ENCODE peak calls at places on chromosomes 13 and 19, in ten cellular contexts. One of them, this sample, is unnamed.

GRCh38 chr19:2888739-2889224 is 11.9 kb upstream of the ZNF57 start:
- DNase-seq in astrocyte: no peak
- DNase-seq in foreskin keratinocyte: peak
- DNase-seq in NCI-H774: no peak
- DNase-seq in stimulated activated CD8-positive, alpha-beta memory T cell treated with anti-CD3 and anti-CD28 coated beads, Interleukin-4, amount 100 ng/mL, for 48 hours: peak
- DNase-seq in astrocyte of the spinal cord: no peak
- DNase-seq in EH: no peak
- DNase-seq in lung: no peak
- DNase-seq in body of pancreas: peak
- DNase-seq in NCI-H1105 treated with DMSO at 0.1 percent for 48 hours: no peak
- DNase-seq in this sample: peak

GRCh38 chr19:50870417-50871089 is 2.7 kb upstream of the KLK2 start:
- DNase-seq in astrocyte: no peak
- DNase-seq in foreskin keratinocyte: no peak
- DNase-seq in NCI-H774: peak
- DNase-seq in stimulated activated CD8-positive, alpha-beta memory T cell treated with anti-CD3 and anti-CD28 coated beads, Interleukin-4, amount 100 ng/mL, for 48 hours: peak
- DNase-seq in astrocyte of the spinal cord: no peak
- DNase-seq in EH: no peak
- DNase-seq in lung: no peak
- DNase-seq in body of pancreas: peak
- DNase-seq in NCI-H1105 treated with DMSO at 0.1 percent for 48 hours: no peak
- DNase-seq in this sample: no peak

GRCh38 chr19:50486823-50487515 is 10.3 kb upstream of the GARIN5A start:
- DNase-seq in astrocyte: no peak
- DNase-seq in foreskin keratinocyte: peak
- DNase-seq in NCI-H774: no peak
- DNase-seq in stimulated activated CD8-positive, alpha-beta memory T cell treated with anti-CD3 and anti-CD28 coated beads, Interleukin-4, amount 100 ng/mL, for 48 hours: peak
- DNase-seq in astrocyte of the spinal cord: peak
- DNase-seq in EH: no peak
- DNase-seq in lung: no peak
- DNase-seq in body of pancreas: no peak
- DNase-seq in NCI-H1105 treated with DMSO at 0.1 percent for 48 hours: no peak
- DNase-seq in this sample: peak

GRCh38 chr13:94195715-94196114 is 283.8 kb downstream of the DCT start:
- DNase-seq in astrocyte: peak
- DNase-seq in foreskin keratinocyte: peak
- DNase-seq in NCI-H774: no peak
- DNase-seq in stimulated activated CD8-positive, alpha-beta memory T cell treated with anti-CD3 and anti-CD28 coated beads, Interleukin-4, amount 100 ng/mL, for 48 hours: no peak
- DNase-seq in astrocyte of the spinal cord: peak
- DNase-seq in EH: peak
- DNase-seq in lung: no peak
- DNase-seq in body of pancreas: peak
- DNase-seq in NCI-H1105 treated with DMSO at 0.1 percent for 48 hours: no peak
- DNase-seq in this sample: no peak

GRCh38 chr19:46193678-46194077 is 35.9 kb upstream of the IGFL1 start:
- DNase-seq in astrocyte: no peak
- DNase-seq in foreskin keratinocyte: no peak
- DNase-seq in NCI-H774: no peak
- DNase-seq in stimulated activated CD8-positive, alpha-beta memory T cell treated with anti-CD3 and anti-CD28 coated beads, Interleukin-4, amount 100 ng/mL, for 48 hours: no peak
- DNase-seq in astrocyte of the spinal cord: no peak
- DNase-seq in EH: no peak
- DNase-seq in lung: no peak
- DNase-seq in body of pancreas: no peak
- DNase-seq in NCI-H1105 treated with DMSO at 0.1 percent for 48 hours: no peak
- DNase-seq in this sample: no peak

GRCh38 chr19:4284176-4284958 is 5.3 kb downstream of the SHD start:
- DNase-seq in astrocyte: no peak
- DNase-seq in foreskin keratinocyte: peak
- DNase-seq in NCI-H774: no peak
- DNase-seq in stimulated activated CD8-positive, alpha-beta memory T cell treated with anti-CD3 and anti-CD28 coated beads, Interleukin-4, amount 100 ng/mL, for 48 hours: peak
- DNase-seq in astrocyte of the spinal cord: no peak
- DNase-seq in EH: peak
- DNase-seq in lung: no peak
- DNase-seq in body of pancreas: no peak
- DNase-seq in NCI-H1105 treated with DMSO at 0.1 percent for 48 hours: no peak
- DNase-seq in this sample: no peak

GRCh38 chr13:73035660-73036059 is 23.1 kb upstream of the KLF5 start:
- DNase-seq in astrocyte: no peak
- DNase-seq in foreskin keratinocyte: no peak
- DNase-seq in NCI-H774: no peak
- DNase-seq in stimulated activated CD8-positive, alpha-beta memory T cell treated with anti-CD3 and anti-CD28 coated beads, Interleukin-4, amount 100 ng/mL, for 48 hours: no peak
- DNase-seq in astrocyte of the spinal cord: no peak
- DNase-seq in EH: peak
- DNase-seq in lung: no peak
- DNase-seq in body of pancreas: no peak
- DNase-seq in NCI-H1105 treated with DMSO at 0.1 percent for 48 hours: no peak
- DNase-seq in this sample: no peak

GRCh38 chr13:42333613-42334328 is 61.8 kb downstream of the AKAP11 start:
- DNase-seq in astrocyte: peak
- DNase-seq in foreskin keratinocyte: peak
- DNase-seq in NCI-H774: no peak
- DNase-seq in stimulated activated CD8-positive, alpha-beta memory T cell treated with anti-CD3 and anti-CD28 coated beads, Interleukin-4, amount 100 ng/mL, for 48 hours: no peak
- DNase-seq in astrocyte of the spinal cord: peak
- DNase-seq in EH: peak
- DNase-seq in lung: no peak
- DNase-seq in body of pancreas: no peak
- DNase-seq in NCI-H1105 treated with DMSO at 0.1 percent for 48 hours: no peak
- DNase-seq in this sample: no peak

GRCh38 chr19:7177926-7178325 is 108.4 kb downstream of the ZNF557 start:
- DNase-seq in astrocyte: peak
- DNase-seq in foreskin keratinocyte: no peak
- DNase-seq in NCI-H774: no peak
- DNase-seq in stimulated activated CD8-positive, alpha-beta memory T cell treated with anti-CD3 and anti-CD28 coated beads, Interleukin-4, amount 100 ng/mL, for 48 hours: no peak
- DNase-seq in astrocyte of the spinal cord: no peak
- DNase-seq in EH: peak
- DNase-seq in lung: no peak
- DNase-seq in body of pancreas: no peak
- DNase-seq in NCI-H1105 treated with DMSO at 0.1 percent for 48 hours: no peak
- DNase-seq in this sample: no peak

GRCh38 chr13:105908581-105908980 is 626.9 kb downstream of the EFNB2 start:
- DNase-seq in astrocyte: peak
- DNase-seq in foreskin keratinocyte: no peak
- DNase-seq in NCI-H774: no peak
- DNase-seq in stimulated activated CD8-positive, alpha-beta memory T cell treated with anti-CD3 and anti-CD28 coated beads, Interleukin-4, amount 100 ng/mL, for 48 hours: no peak
- DNase-seq in astrocyte of the spinal cord: peak
- DNase-seq in EH: peak
- DNase-seq in lung: no peak
- DNase-seq in body of pancreas: no peak
- DNase-seq in NCI-H1105 treated with DMSO at 0.1 percent for 48 hours: no peak
- DNase-seq in this sample: no peak

GRCh38 chr13:104769520-104769919 is 1703.3 kb upstream of the SLC10A2 start:
- DNase-seq in astrocyte: no peak
- DNase-seq in foreskin keratinocyte: no peak
- DNase-seq in NCI-H774: no peak
- DNase-seq in stimulated activated CD8-positive, alpha-beta memory T cell treated with anti-CD3 and anti-CD28 coated beads, Interleukin-4, amount 100 ng/mL, for 48 hours: no peak
- DNase-seq in astrocyte of the spinal cord: no peak
- DNase-seq in EH: no peak
- DNase-seq in lung: no peak
- DNase-seq in body of pancreas: no peak
- DNase-seq in NCI-H1105 treated with DMSO at 0.1 percent for 48 hours: no peak
- DNase-seq in this sample: no peak

GRCh38 chr13:35865341-35866240 is 265.6 kb downstream of the DCLK1 start:
- DNase-seq in astrocyte: no peak
- DNase-seq in foreskin keratinocyte: peak
- DNase-seq in NCI-H774: no peak
- DNase-seq in stimulated activated CD8-positive, alpha-beta memory T cell treated with anti-CD3 and anti-CD28 coated beads, Interleukin-4, amount 100 ng/mL, for 48 hours: no peak
- DNase-seq in astrocyte of the spinal cord: no peak
- DNase-seq in EH: no peak
- DNase-seq in lung: no peak
- DNase-seq in body of pancreas: no peak
- DNase-seq in NCI-H1105 treated with DMSO at 0.1 percent for 48 hours: no peak
- DNase-seq in this sample: no peak

GRCh38 chr19:36379510-36379819 is 464 bp upstream of the ZFP14 start:
- DNase-seq in astrocyte: no peak
- DNase-seq in foreskin keratinocyte: no peak
- DNase-seq in NCI-H774: no peak
- DNase-seq in stimulated activated CD8-positive, alpha-beta memory T cell treated with anti-CD3 and anti-CD28 coated beads, Interleukin-4, amount 100 ng/mL, for 48 hours: no peak
- DNase-seq in astrocyte of the spinal cord: no peak
- DNase-seq in EH: no peak
- DNase-seq in lung: no peak
- DNase-seq in body of pancreas: no peak
- DNase-seq in NCI-H1105 treated with DMSO at 0.1 percent for 48 hours: no peak
- DNase-seq in this sample: no peak

GRCh38 chr19:3556978-3557460 is 367 bp downstream of the MFSD12 start:
- DNase-seq in astrocyte: peak
- DNase-seq in foreskin keratinocyte: no peak
- DNase-seq in NCI-H774: no peak
- DNase-seq in stimulated activated CD8-positive, alpha-beta memory T cell treated with anti-CD3 and anti-CD28 coated beads, Interleukin-4, amount 100 ng/mL, for 48 hours: peak
- DNase-seq in astrocyte of the spinal cord: no peak
- DNase-seq in EH: peak
- DNase-seq in lung: no peak
- DNase-seq in body of pancreas: peak
- DNase-seq in NCI-H1105 treated with DMSO at 0.1 percent for 48 hours: no peak
- DNase-seq in this sample: peak

GRCh38 chr19:5799247-5800241 is 5.3 kb upstream of the NRTN start:
- DNase-seq in astrocyte: no peak
- DNase-seq in foreskin keratinocyte: no peak
- DNase-seq in NCI-H774: no peak
- DNase-seq in stimulated activated CD8-positive, alpha-beta memory T cell treated with anti-CD3 and anti-CD28 coated beads, Interleukin-4, amount 100 ng/mL, for 48 hours: no peak
- DNase-seq in astrocyte of the spinal cord: no peak
- DNase-seq in EH: no peak
- DNase-seq in lung: no peak
- DNase-seq in body of pancreas: peak
- DNase-seq in NCI-H1105 treated with DMSO at 0.1 percent for 48 hours: peak
- DNase-seq in this sample: no peak

GRCh38 chr19:33678796-33679195 is 57.0 kb downstream of the CHST8 start:
- DNase-seq in astrocyte: no peak
- DNase-seq in foreskin keratinocyte: no peak
- DNase-seq in NCI-H774: peak
- DNase-seq in stimulated activated CD8-positive, alpha-beta memory T cell treated with anti-CD3 and anti-CD28 coated beads, Interleukin-4, amount 100 ng/mL, for 48 hours: no peak
- DNase-seq in astrocyte of the spinal cord: no peak
- DNase-seq in EH: no peak
- DNase-seq in lung: no peak
- DNase-seq in body of pancreas: no peak
- DNase-seq in NCI-H1105 treated with DMSO at 0.1 percent for 48 hours: peak
- DNase-seq in this sample: no peak

GRCh38 chr13:110916671-110917142 is 1.8 kb upstream of the ANKRD10 start:
- DNase-seq in astrocyte: peak
- DNase-seq in foreskin keratinocyte: peak
- DNase-seq in NCI-H774: no peak
- DNase-seq in stimulated activated CD8-positive, alpha-beta memory T cell treated with anti-CD3 and anti-CD28 coated beads, Interleukin-4, amount 100 ng/mL, for 48 hours: no peak
- DNase-seq in astrocyte of the spinal cord: peak
- DNase-seq in EH: peak
- DNase-seq in lung: no peak
- DNase-seq in body of pancreas: no peak
- DNase-seq in NCI-H1105 treated with DMSO at 0.1 percent for 48 hours: no peak
- DNase-seq in this sample: no peak

GRCh38 chr19:56269348-56269747 is 3.2 kb upstream of the EDDM13 start:
- DNase-seq in astrocyte: no peak
- DNase-seq in foreskin keratinocyte: no peak
- DNase-seq in NCI-H774: no peak
- DNase-seq in stimulated activated CD8-positive, alpha-beta memory T cell treated with anti-CD3 and anti-CD28 coated beads, Interleukin-4, amount 100 ng/mL, for 48 hours: no peak
- DNase-seq in astrocyte of the spinal cord: no peak
- DNase-seq in EH: no peak
- DNase-seq in lung: no peak
- DNase-seq in body of pancreas: no peak
- DNase-seq in NCI-H1105 treated with DMSO at 0.1 percent for 48 hours: no peak
- DNase-seq in this sample: no peak

GRCh38 chr19:8397746-8398721 is 7.9 kb downstream of the RAB11B start:
- DNase-seq in astrocyte: no peak
- DNase-seq in foreskin keratinocyte: no peak
- DNase-seq in NCI-H774: no peak
- DNase-seq in stimulated activated CD8-positive, alpha-beta memory T cell treated with anti-CD3 and anti-CD28 coated beads, Interleukin-4, amount 100 ng/mL, for 48 hours: no peak
- DNase-seq in astrocyte of the spinal cord: no peak
- DNase-seq in EH: peak
- DNase-seq in lung: no peak
- DNase-seq in body of pancreas: no peak
- DNase-seq in NCI-H1105 treated with DMSO at 0.1 percent for 48 hours: no peak
- DNase-seq in this sample: no peak

GRCh38 chr19:22331521-22331920 is 45.3 kb downstream of the ZNF729 start:
- DNase-seq in astrocyte: no peak
- DNase-seq in foreskin keratinocyte: no peak
- DNase-seq in NCI-H774: no peak
- DNase-seq in stimulated activated CD8-positive, alpha-beta memory T cell treated with anti-CD3 and anti-CD28 coated beads, Interleukin-4, amount 100 ng/mL, for 48 hours: no peak
- DNase-seq in astrocyte of the spinal cord: no peak
- DNase-seq in EH: no peak
- DNase-seq in lung: no peak
- DNase-seq in body of pancreas: no peak
- DNase-seq in NCI-H1105 treated with DMSO at 0.1 percent for 48 hours: no peak
- DNase-seq in this sample: no peak

GRCh38 chr19:11174336-11174735 is 18.8 kb upstream of the SPC24 start:
- DNase-seq in astrocyte: no peak
- DNase-seq in foreskin keratinocyte: no peak
- DNase-seq in NCI-H774: no peak
- DNase-seq in stimulated activated CD8-positive, alpha-beta memory T cell treated with anti-CD3 and anti-CD28 coated beads, Interleukin-4, amount 100 ng/mL, for 48 hours: no peak
- DNase-seq in astrocyte of the spinal cord: no peak
- DNase-seq in EH: no peak
- DNase-seq in lung: no peak
- DNase-seq in body of pancreas: no peak
- DNase-seq in NCI-H1105 treated with DMSO at 0.1 percent for 48 hours: no peak
- DNase-seq in this sample: no peak

GRCh38 chr13:107992542-107992941 is 222.8 kb downstream of the LIG4 start:
- DNase-seq in astrocyte: no peak
- DNase-seq in foreskin keratinocyte: peak
- DNase-seq in NCI-H774: no peak
- DNase-seq in stimulated activated CD8-positive, alpha-beta memory T cell treated with anti-CD3 and anti-CD28 coated beads, Interleukin-4, amount 100 ng/mL, for 48 hours: no peak
- DNase-seq in astrocyte of the spinal cord: no peak
- DNase-seq in EH: no peak
- DNase-seq in lung: no peak
- DNase-seq in body of pancreas: no peak
- DNase-seq in NCI-H1105 treated with DMSO at 0.1 percent for 48 hours: no peak
- DNase-seq in this sample: no peak

GRCh38 chr13:97256343-97256783 is 34.2 kb downstream of the MBNL2 start:
- DNase-seq in astrocyte: peak
- DNase-seq in foreskin keratinocyte: peak
- DNase-seq in NCI-H774: no peak
- DNase-seq in stimulated activated CD8-positive, alpha-beta memory T cell treated with anti-CD3 and anti-CD28 coated beads, Interleukin-4, amount 100 ng/mL, for 48 hours: no peak
- DNase-seq in astrocyte of the spinal cord: peak
- DNase-seq in EH: peak
- DNase-seq in lung: no peak
- DNase-seq in body of pancreas: peak
- DNase-seq in NCI-H1105 treated with DMSO at 0.1 percent for 48 hours: no peak
- DNase-seq in this sample: no peak

GRCh38 chr19:6014551-6015135 is 36.7 kb upstream of the RANBP3 start:
- DNase-seq in astrocyte: no peak
- DNase-seq in foreskin keratinocyte: no peak
- DNase-seq in NCI-H774: no peak
- DNase-seq in stimulated activated CD8-positive, alpha-beta memory T cell treated with anti-CD3 and anti-CD28 coated beads, Interleukin-4, amount 100 ng/mL, for 48 hours: no peak
- DNase-seq in astrocyte of the spinal cord: no peak
- DNase-seq in EH: no peak
- DNase-seq in lung: no peak
- DNase-seq in body of pancreas: no peak
- DNase-seq in NCI-H1105 treated with DMSO at 0.1 percent for 48 hours: no peak
- DNase-seq in this sample: peak

GRCh38 chr19:50821622-50822021 is 2.0 kb downstream of the KLK1 start:
- DNase-seq in astrocyte: no peak
- DNase-seq in foreskin keratinocyte: no peak
- DNase-seq in NCI-H774: no peak
- DNase-seq in stimulated activated CD8-positive, alpha-beta memory T cell treated with anti-CD3 and anti-CD28 coated beads, Interleukin-4, amount 100 ng/mL, for 48 hours: no peak
- DNase-seq in astrocyte of the spinal cord: no peak
- DNase-seq in EH: no peak
- DNase-seq in lung: no peak
- DNase-seq in body of pancreas: peak
- DNase-seq in NCI-H1105 treated with DMSO at 0.1 percent for 48 hours: no peak
- DNase-seq in this sample: peak

GRCh38 chr19:11208526-11209471 is 11.5 kb upstream of the KANK2 start:
- DNase-seq in astrocyte: no peak
- DNase-seq in foreskin keratinocyte: no peak
- DNase-seq in NCI-H774: no peak
- DNase-seq in stimulated activated CD8-positive, alpha-beta memory T cell treated with anti-CD3 and anti-CD28 coated beads, Interleukin-4, amount 100 ng/mL, for 48 hours: no peak
- DNase-seq in astrocyte of the spinal cord: no peak
- DNase-seq in EH: peak
- DNase-seq in lung: no peak
- DNase-seq in body of pancreas: no peak
- DNase-seq in NCI-H1105 treated with DMSO at 0.1 percent for 48 hours: no peak
- DNase-seq in this sample: peak

GRCh38 chr19:55369651-55370304 is 485 bp downstream of the IL11 start:
- DNase-seq in astrocyte: peak
- DNase-seq in foreskin keratinocyte: peak
- DNase-seq in NCI-H774: no peak
- DNase-seq in stimulated activated CD8-positive, alpha-beta memory T cell treated with anti-CD3 and anti-CD28 coated beads, Interleukin-4, amount 100 ng/mL, for 48 hours: peak
- DNase-seq in astrocyte of the spinal cord: peak
- DNase-seq in EH: peak
- DNase-seq in lung: no peak
- DNase-seq in body of pancreas: no peak
- DNase-seq in NCI-H1105 treated with DMSO at 0.1 percent for 48 hours: peak
- DNase-seq in this sample: peak

GRCh38 chr19:3851254-3852176 is 17.3 kb downstream of the ZFR2 start:
- DNase-seq in astrocyte: peak
- DNase-seq in foreskin keratinocyte: no peak
- DNase-seq in NCI-H774: no peak
- DNase-seq in stimulated activated CD8-positive, alpha-beta memory T cell treated with anti-CD3 and anti-CD28 coated beads, Interleukin-4, amount 100 ng/mL, for 48 hours: no peak
- DNase-seq in astrocyte of the spinal cord: peak
- DNase-seq in EH: peak
- DNase-seq in lung: no peak
- DNase-seq in body of pancreas: no peak
- DNase-seq in NCI-H1105 treated with DMSO at 0.1 percent for 48 hours: no peak
- DNase-seq in this sample: no peak